ENCODE peak calls at places on chromosomes 2 and 18, in five cellular contexts. Q, H, L, D and K are unnamed samples.

GRCh38 chr2:206693399-206694137 is 24.6 kb downstream of the DYTN start:
- DNase-seq in Q (peak), H (peak), L (peak), D (peak), K (peak)

GRCh38 chr18:79707671-79708070 is 28.1 kb downstream of the CTDP1 start:
- DNase-seq in Q (no peak), H (no peak), L (no peak), D (no peak), K (no peak)

GRCh38 chr18:7117390-7118355 is at the start of gene LAMA1:
- DNase-seq in Q (no peak), H (no peak), L (no peak), D (no peak), K (peak)

GRCh38 chr18:63342206-63342605 is 22.6 kb upstream of the BCL2 start:
- DNase-seq in Q (no peak), H (no peak), L (peak), D (no peak), K (peak)

GRCh38 chr2:205858781-205859478 is 176.6 kb downstream of the NRP2 start:
- DNase-seq in Q (no peak), H (no peak), L (no peak), D (no peak), K (no peak)

GRCh38 chr18:62372156-62372555 is 47.0 kb downstream of the TNFRSF11A start:
- DNase-seq in Q (peak), H (no peak), L (no peak), D (no peak), K (no peak)

GRCh38 chr2:95025406-95026319 is at the start of gene MAL:
- DNase-seq in Q (no peak), H (no peak), L (peak), D (no peak), K (peak)

GRCh38 chr2:108921096-108922030 is 67.7 kb downstream of the EDAR start:
- DNase-seq in Q (no peak), H (no peak), L (no peak), D (no peak), K (no peak)

GRCh38 chr18:40917096-40917495 is 1037.9 kb upstream of the PIK3C3 start:
- DNase-seq in Q (no peak), H (no peak), L (no peak), D (no peak), K (no peak)

GRCh38 chr18:13264091-13264777 is 45.7 kb downstream of the LDLRAD4 start:
- DNase-seq in Q (no peak), H (no peak), L (no peak), D (no peak), K (peak)

GRCh38 chr2:64359892-64360657 is 93.9 kb upstream of the LGALSL start:
- DNase-seq in Q (no peak), H (peak), L (peak), D (peak), K (no peak)

GRCh38 chr2:164430166-164430783 is 191.0 kb downstream of the GRB14 start:
- DNase-seq in Q (no peak), H (peak), L (no peak), D (peak), K (peak)

GRCh38 chr18:37335337-37335736 is 230.3 kb downstream of the CELF4 start:
- DNase-seq in Q (no peak), H (no peak), L (peak), D (no peak), K (peak)

GRCh38 chr2:120511546-120512320 is 165.8 kb downstream of the INHBB start:
- DNase-seq in Q (no peak), H (no peak), L (no peak), D (no peak), K (no peak)

GRCh38 chr18:2903006-2903405 is 56.2 kb downstream of the EMILIN2 start:
- DNase-seq in Q (no peak), H (no peak), L (no peak), D (no peak), K (peak)

GRCh38 chr2:207046642-207047213 is 107.4 kb downstream of the CPO start:
- DNase-seq in Q (no peak), H (no peak), L (no peak), D (no peak), K (no peak)

GRCh38 chr2:75090770-75091515 is 108.4 kb downstream of the TACR1 start:
- DNase-seq in Q (no peak), H (no peak), L (peak), D (no peak), K (no peak)

GRCh38 chr18:37714621-37715020 is 149.0 kb upstream of the CELF4 start:
- DNase-seq in Q (no peak), H (no peak), L (no peak), D (no peak), K (no peak)

GRCh38 chr2:88600038-88600465 is 27.2 kb downstream of the EIF2AK3 start:
- DNase-seq in Q (peak), H (peak), L (peak), D (peak), K (peak)

GRCh38 chr2:141554810-141555209 is 576.0 kb downstream of the LRP1B start:
- DNase-seq in Q (no peak), H (peak), L (no peak), D (peak), K (peak)

GRCh38 chr2:172249336-172249735 is 146.6 kb upstream of the DLX2 start:
- DNase-seq in Q (no peak), H (no peak), L (no peak), D (no peak), K (no peak)

GRCh38 chr2:215979615-215980014 is 33.7 kb downstream of the MREG start:
- DNase-seq in Q (no peak), H (no peak), L (peak), D (no peak), K (no peak)

GRCh38 chr2:20190862-20191713 is 33.8 kb downstream of the SDC1 start:
- DNase-seq in Q (no peak), H (no peak), L (no peak), D (peak), K (no peak)

GRCh38 chr2:223084873-223085272 is 32.9 kb downstream of the KCNE4 start:
- DNase-seq in Q (no peak), H (no peak), L (no peak), D (no peak), K (peak)

GRCh38 chr18:10508546-10508945 is 17.3 kb upstream of the NAPG start:
- DNase-seq in Q (no peak), H (no peak), L (no peak), D (no peak), K (no peak)
- H3K4me2 ChIP-seq in Q (no peak), H (no peak), L (no peak), D (no peak), K (no peak)

GRCh38 chr18:64379662-64380061 is 230.8 kb upstream of the LINC00305 start:
- DNase-seq in Q (no peak), H (no peak), L (no peak), D (no peak), K (no peak)
- TF ChIP-seq ZBTB33 in Q (no peak), H (no peak), L (no peak), D (no peak), K (no peak)

GRCh38 chr2:236691799-236692167 is 122.2 kb downstream of the ACKR3 start:
- DNase-seq in Q (no peak), H (no peak), L (no peak), D (no peak), K (no peak)

GRCh38 chr2:236688563-236689392 is 119.2 kb downstream of the ACKR3 start:
- DNase-seq in Q (no peak), H (no peak), L (no peak), D (no peak), K (no peak)

GRCh38 chr2:236690726-236691125 is 121.1 kb downstream of the ACKR3 start:
- DNase-seq in Q (no peak), H (no peak), L (no peak), D (no peak), K (no peak)

GRCh38 chr2:236689393-236689700 is 119.7 kb downstream of the ACKR3 start:
- DNase-seq in Q (no peak), H (no peak), L (no peak), D (no peak), K (no peak)

GRCh38 chr2:236689981-236690380 is 120.4 kb downstream of the ACKR3 start:
- DNase-seq in Q (no peak), H (no peak), L (no peak), D (no peak), K (no peak)
- H3K4me2 ChIP-seq in Q (no peak), H (no peak), L (no peak), D (no peak), K (no peak)

GRCh38 chr2:126797622-126798275 is 100.9 kb upstream of the TEX51 start:
- DNase-seq in Q (no peak), H (no peak), L (no peak), D (no peak), K (no peak)
- TF ChIP-seq ZBTB33 in Q (no peak), H (no peak), L (no peak), D (no peak), K (no peak)

GRCh38 chr2:100009743-100010142 is 132.6 kb downstream of the AFF3 start:
- DNase-seq in Q (no peak), H (no peak), L (no peak), D (no peak), K (no peak)

GRCh38 chr2:100011272-100011711 is 131.1 kb downstream of the AFF3 start:
- DNase-seq in Q (no peak), H (no peak), L (no peak), D (no peak), K (no peak)

GRCh38 chr2:100012575-100012974 is 129.8 kb downstream of the AFF3 start:
- DNase-seq in Q (no peak), H (no peak), L (no peak), D (no peak), K (no peak)

GRCh38 chr2:100006516-100006915 is 135.9 kb downstream of the AFF3 start:
- DNase-seq in Q (no peak), H (no peak), L (no peak), D (no peak), K (no peak)

DNA sequence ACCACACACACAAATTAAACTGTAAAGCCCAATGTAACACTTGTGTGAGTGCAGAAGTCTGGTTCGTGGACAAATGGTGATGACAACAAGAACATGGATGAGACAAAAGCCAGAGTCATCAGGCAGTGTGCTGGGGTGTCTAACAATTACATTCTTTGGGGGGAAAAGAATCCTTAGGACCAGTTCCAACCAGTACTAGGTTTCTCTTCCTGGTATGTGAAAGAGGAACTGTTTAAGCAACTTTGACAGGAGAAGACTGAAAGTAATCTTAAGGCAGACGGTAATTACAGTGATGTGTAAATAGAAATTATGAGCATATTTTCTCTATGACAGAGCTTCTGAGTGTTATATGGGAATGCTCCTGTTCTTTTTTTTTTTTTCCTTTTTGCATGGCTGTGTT is 133.4 kb downstream of the AFF3 start:
- DNase-seq in Q (no peak), H (no peak), L (no peak), D (no peak), K (no peak)
- H3K4me2 ChIP-seq in Q (no peak), H (no peak), L (no peak), D (no peak), K (no peak)

GRCh38 chr2:1708476-1709334 is 35.6 kb downstream of the PXDN start:
- DNase-seq in Q (no peak), H (no peak), L (no peak), D (no peak), K (peak)
- TF ChIP-seq ZBTB33 in Q (no peak), H (no peak), L (no peak), D (no peak), K (no peak)